ENCODE peak calls at places on chromosomes 16 and 17, in seven cellular contexts. W is tibial artery, K is endodermal cell, L is GM23338, O is heart right ventricle, N is upper lobe of right lung, E is right lobe of liver. J is an unnamed sample.

GRCh38 chr16:58940609-58941008 is 206.5 kb upstream of the GOT2 start:
- DNase-seq in W (no peak), K (no peak), L (no peak), O (no peak), N (no peak), E (no peak), J (no peak)

GRCh38 chr16:4613636-4614570 is 785 bp downstream of the UBALD1 start:
- DNase-seq in W (no peak), K (peak), L (peak), O (no peak), N (peak), E (no peak), J (no peak)

GRCh38 chr16:7849891-7850290 is 517.2 kb downstream of the RBFOX1 start:
- DNase-seq in W (no peak), K (no peak), L (no peak), O (no peak), N (no peak), E (no peak), J (no peak)

GRCh38 chr17:80109713-80110446 is 8.5 kb downstream of the GAA start:
- DNase-seq in W (no peak), K (no peak), L (no peak), O (no peak), N (peak), E (peak), J (no peak)

GRCh38 chr16:10584956-10585561 is 4.7 kb upstream of the EMP2 start:
- DNase-seq in W (no peak), K (no peak), L (no peak), O (no peak), N (no peak), E (no peak), J (no peak)

GRCh38 chr17:79544142-79544914 is 66.5 kb downstream of the RBFOX3 start:
- DNase-seq in W (no peak), K (no peak), L (no peak), O (no peak), N (no peak), E (peak), J (no peak)

GRCh38 chr17:64005734-64006167 is 7.6 kb downstream of the PRR29 start:
- DNase-seq in W (no peak), K (peak), L (no peak), O (no peak), N (no peak), E (no peak), J (no peak)

GRCh38 chr16:50879873-50880695 is 138.2 kb downstream of the CYLD start:
- DNase-seq in W (no peak), K (peak), L (peak), O (no peak), N (no peak), E (peak), J (no peak)

GRCh38 chr17:75665981-75666380 is 973 bp downstream of the RECQL5 start:
- DNase-seq in W (no peak), K (no peak), L (no peak), O (no peak), N (peak), E (peak), J (no peak)

GRCh38 chr17:75666959-75667790 is at the start of the genes RECQL5 and SAP30BP:
- DNase-seq in W (peak), K (peak), L (peak), O (peak), N (peak), E (peak), J (peak)

GRCh38 chr17:75668489-75668888 is 1.4 kb downstream of the SAP30BP start:
- DNase-seq in W (no peak), K (no peak), L (no peak), O (no peak), N (no peak), E (no peak), J (no peak)

GRCh38 chr17:75670868-75671267 is 3.7 kb downstream of the SAP30BP start:
- DNase-seq in W (no peak), K (no peak), L (no peak), O (no peak), N (no peak), E (peak), J (no peak)

GRCh38 chr17:75667825-75668224 is 687 bp downstream of the SAP30BP start:
- DNase-seq in W (no peak), K (no peak), L (no peak), O (no peak), N (no peak), E (no peak), J (no peak)
- H3K27ac ChIP-seq in W (peak), K (no peak), L (peak), O (peak), N (peak), E (peak), J (peak)

DNA sequence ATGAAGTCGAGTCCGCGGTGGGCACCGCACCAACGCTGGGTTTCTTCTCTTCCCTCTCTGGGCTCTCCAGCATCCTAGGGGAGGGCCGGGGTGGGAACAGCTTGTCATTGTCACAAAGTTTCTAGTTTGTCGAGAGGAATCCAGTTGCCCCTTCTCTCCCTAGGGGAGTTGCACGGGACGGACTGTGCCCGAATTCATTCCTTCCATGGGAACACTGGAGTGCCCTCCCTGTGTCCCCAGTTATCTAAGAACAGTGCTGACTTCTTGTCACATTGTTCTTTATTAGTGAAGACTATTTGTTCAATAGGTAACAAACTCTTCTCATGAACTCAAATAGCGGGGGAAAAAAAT is 1.2 kb downstream of the KLHL36 start:
- DNase-seq in W (no peak), K (no peak), L (no peak), O (no peak), N (no peak), E (no peak), J (no peak)
- H3K27ac ChIP-seq in W (peak), K (no peak), L (no peak), O (peak), N (peak), E (peak), J (no peak)

GRCh38 chr16:69796285-69797118 is 34.4 kb downstream of the WWP2 start:
- DNase-seq in W (no peak), K (peak), L (peak), O (peak), N (peak), E (no peak), J (peak)
- H3K27ac ChIP-seq in W (peak), K (no peak), L (no peak), O (no peak), N (no peak), E (no peak), J (no peak)

DNA sequence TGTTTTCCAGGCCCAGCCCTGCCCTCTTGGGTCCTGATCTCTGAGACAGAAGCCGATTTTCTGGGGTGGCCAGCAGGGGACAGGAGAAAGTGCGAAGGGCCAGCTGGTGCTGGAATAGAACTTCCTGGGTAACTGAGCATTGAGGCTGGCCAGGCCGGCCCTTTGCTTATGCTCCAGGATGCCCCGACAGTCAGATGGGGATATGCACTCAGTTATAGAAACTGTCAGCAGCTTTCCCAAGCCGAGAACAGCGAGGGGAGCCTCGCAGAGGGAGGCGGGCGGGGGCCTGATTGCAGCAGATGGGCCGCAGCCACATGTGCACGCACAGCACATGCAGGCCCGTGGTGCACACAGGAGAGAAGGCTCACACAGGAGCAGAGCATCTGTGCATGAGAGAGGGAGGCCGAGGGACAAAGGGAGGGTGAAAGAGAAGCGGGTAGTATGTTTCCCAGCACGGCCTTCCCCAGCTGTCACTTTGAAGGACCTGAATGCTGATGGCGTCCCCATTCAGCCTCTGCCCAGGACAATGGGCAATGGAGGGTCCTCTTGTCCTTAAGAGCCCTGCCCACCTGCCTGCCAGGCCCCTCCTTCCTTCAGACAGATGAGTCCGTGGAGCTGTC is 565 bp downstream of the BTBD17 start:
- DNase-seq in W (no peak), K (peak), L (peak), O (no peak), N (no peak), E (no peak), J (no peak)
- H3K27ac ChIP-seq in W (no peak), K (peak), L (no peak), O (no peak), N (no peak), E (no peak), J (no peak)

GRCh38 chr17:77231076-77231871 is 90.5 kb downstream of the SEC14L1 start:
- DNase-seq in W (no peak), K (no peak), L (no peak), O (no peak), N (no peak), E (no peak), J (no peak)
- H3K27ac ChIP-seq in W (no peak), K (no peak), L (no peak), O (no peak), N (no peak), E (no peak), J (peak)

GRCh38 chr16:29900888-29901606 is 759 bp downstream of the ASPHD1 start:
- DNase-seq in W (no peak), K (peak), L (peak), O (no peak), N (no peak), E (no peak), J (no peak)

GRCh38 chr16:29903579-29903978 is 3.3 kb downstream of the ASPHD1 start:
- DNase-seq in W (no peak), K (no peak), L (no peak), O (no peak), N (no peak), E (no peak), J (no peak)

GRCh38 chr16:29900102-29900887 is at the start of gene ASPHD1:
- DNase-seq in W (no peak), K (peak), L (peak), O (peak), N (peak), E (peak), J (peak)

GRCh38 chr16:29899516-29900101 is at the start of gene SEZ6L2:
- DNase-seq in W (peak), K (peak), L (peak), O (peak), N (peak), E (no peak), J (peak)

DNA sequence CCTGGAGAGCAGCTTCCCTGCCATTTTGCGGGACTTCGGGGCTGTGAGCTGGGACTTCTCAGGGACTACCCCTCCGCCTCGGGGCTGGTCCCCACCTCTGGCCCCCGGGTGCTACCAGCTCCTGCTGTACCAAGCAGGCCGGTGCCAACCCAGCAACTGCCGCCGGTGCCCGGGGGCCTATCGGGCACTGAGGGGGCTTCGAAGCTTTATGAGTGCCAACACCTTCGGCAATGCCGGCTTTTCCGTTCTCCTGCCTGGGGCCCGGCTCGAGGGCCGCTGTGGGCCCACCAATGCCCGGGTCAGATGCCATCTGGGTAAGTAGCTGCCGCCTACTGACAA is 1.3 kb downstream of the ASPHD1 start:
- DNase-seq in W (no peak), K (no peak), L (no peak), O (no peak), N (no peak), E (no peak), J (no peak)
- H3K27ac ChIP-seq in W (no peak), K (no peak), L (no peak), O (no peak), N (no peak), E (no peak), J (peak)

GRCh38 chr17:36575028-36575427 is 16.7 kb upstream of the DHRS11 start:
- DNase-seq in W (no peak), K (no peak), L (no peak), O (no peak), N (no peak), E (no peak), J (no peak)

GRCh38 chr17:36583787-36584186 is 7.9 kb upstream of the DHRS11 start:
- DNase-seq in W (no peak), K (no peak), L (no peak), O (no peak), N (no peak), E (no peak), J (no peak)

DNA sequence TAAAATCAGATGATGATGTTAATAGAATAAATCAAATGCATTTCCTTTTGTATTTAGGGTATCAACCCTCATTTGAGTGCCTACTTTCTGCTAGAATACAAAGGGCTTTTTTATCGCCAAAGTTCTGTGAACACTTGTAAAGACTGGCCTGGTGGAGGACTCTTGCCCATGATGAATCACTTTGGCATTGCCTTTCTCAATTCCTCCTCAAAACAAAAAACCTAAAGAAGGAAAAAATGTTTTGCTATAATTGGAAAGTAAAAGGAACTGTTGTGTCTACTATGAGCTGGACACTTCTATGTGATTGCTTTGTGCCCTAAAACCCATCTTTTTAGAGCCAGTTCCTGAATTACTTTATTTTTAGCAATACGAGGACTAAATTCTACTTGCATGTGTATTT is 13.0 kb upstream of the DHRS11 start:
- DNase-seq in W (no peak), K (no peak), L (no peak), O (no peak), N (no peak), E (no peak), J (no peak)
- H3K27ac ChIP-seq in W (no peak), K (no peak), L (no peak), O (no peak), N (no peak), E (no peak), J (no peak)

J was measured in AG04450.